ENCODE peak calls at places on chromosome 6, in four cellular contexts. F, M, D and S are unnamed samples.
A peak's percentile ranks its signal among the peaks of the same experiment; 100 is the strongest.

GRCh38 chr6:82363368-82364086 is at the start of gene TPBG:
- DNase-seq in D (peak; percentile 72), F (peak; percentile 27), M (peak; percentile 60), S (peak; percentile 59)

GRCh38 chr6:116512155-116512559 is 718 bp downstream of the CALHM5 start:
- DNase-seq in M (peak; percentile 39), F (no peak), D (peak; percentile 38), S (no peak)

GRCh38 chr6:26218824-26219223 is 131.6 kb downstream of the HFE start:
- DNase-seq in D (peak; percentile 67), F (no peak), M (no peak), S (no peak)

GRCh38 chr6:4349323-4349722 is 213.9 kb upstream of the ECI2 start:
- DNase-seq in D (no peak), F (no peak), M (no peak), S (no peak)

GRCh38 chr6:38155576-38156204 is 336.2 kb downstream of the ZFAND3 start:
- DNase-seq in M (peak; percentile 40), F (no peak), D (no peak), S (peak; percentile 18)

GRCh38 chr6:169326067-169326799 is 72.6 kb upstream of the THBS2 start:
- DNase-seq in F (peak; percentile 54), M (peak; percentile 62), D (no peak), S (no peak)

GRCh38 chr6:27601668-27602254 is 128.9 kb upstream of the ZNF184 start:
- DNase-seq in F (no peak), M (no peak), D (peak; percentile 61), S (no peak)

GRCh38 chr6:11667876-11668275 is 110.7 kb downstream of the ADTRP start:
- DNase-seq in F (no peak), M (no peak), D (no peak), S (no peak)

GRCh38 chr6:138044458-138044857 is 62.8 kb downstream of the PERP start:
- DNase-seq in M (no peak), F (no peak), D (no peak), S (no peak)

GRCh38 chr6:75818061-75818855 is 69.2 kb downstream of the MYO6 start:
- DNase-seq in D (no peak), M (no peak), F (no peak), S (no peak)

GRCh38 chr6:139257821-139258398 is 33.9 kb downstream of the TXLNB start:
- DNase-seq in D (peak; percentile 43), F (no peak), M (no peak), S (no peak)

GRCh38 chr6:162085561-162085960 is 642.0 kb downstream of the PRKN start:
- DNase-seq in D (no peak), F (no peak), M (no peak), S (no peak)

GRCh38 chr6:137767931-137768690 is 98.9 kb upstream of the TNFAIP3 start:
- DNase-seq in F (no peak), M (peak; percentile 63), D (peak; percentile 78), S (peak; percentile 46)

GRCh38 chr6:165662671-165663282 is at the start of gene PDE10A:
- DNase-seq in D (no peak), M (peak; percentile 80), F (no peak), S (peak; percentile 48)

GRCh38 chr6:28252507-28252975 is 472 bp upstream of the ZKSCAN4 start:
- DNase-seq in D (no peak), M (no peak), F (no peak), S (peak; percentile 27)

GRCh38 chr6:12420626-12421025 is 130.5 kb downstream of the EDN1 start:
- DNase-seq in F (no peak), M (no peak), D (no peak), S (no peak)

GRCh38 chr6:134619077-134619476 is 301.2 kb upstream of the SGK1 start:
- DNase-seq in F (no peak), D (peak; percentile 33), M (no peak), S (no peak)

GRCh38 chr6:73798592-73798991 is 102.6 kb downstream of the CD109 start:
- DNase-seq in F (peak; percentile 66), D (peak; percentile 46), M (peak; percentile 92), S (peak; percentile 57)

GRCh38 chr6:71157350-71157749 is 131.3 kb upstream of the OGFRL1 start:
- DNase-seq in F (no peak), D (no peak), M (no peak), S (no peak)

GRCh38 chr6:56840467-56841371 is 114.2 kb upstream of the BEND6 start:
- DNase-seq in M (peak; percentile 68), F (peak; percentile 49), D (no peak), S (no peak)

GRCh38 chr6:82371799-82372508 is 8.3 kb downstream of the TPBG start:
- DNase-seq in M (peak; percentile 6), D (no peak), F (no peak), S (no peak)

GRCh38 chr6:168598251-168599117 is 157.5 kb downstream of the SMOC2 start:
- DNase-seq in F (no peak), D (no peak), M (no peak), S (no peak)

GRCh38 chr6:152948150-152948768 is 34.6 kb downstream of the FBXO5 start:
- DNase-seq in D (peak; percentile 45), F (peak; percentile 54), M (peak; percentile 69), S (peak; percentile 49)

GRCh38 chr6:39335780-39336541 is 13.5 kb upstream of the KCNK16 start:
- DNase-seq in D (peak; percentile 37), F (no peak), M (no peak), S (no peak)

GRCh38 chr6:83307849-83308248 is 114.7 kb downstream of the RWDD2A start:
- DNase-seq in D (no peak), M (no peak), F (no peak), S (no peak)

GRCh38 chr6:113823916-113824315 is 33.2 kb upstream of the MARCKS start:
- DNase-seq in F (no peak), D (no peak), M (no peak), S (no peak)

GRCh38 chr6:75612921-75613534 is 11.3 kb downstream of the SENP6 start:
- DNase-seq in D (no peak), M (no peak), F (peak; percentile 10), S (no peak)

GRCh38 chr6:105051941-105052471 is 95.1 kb downstream of the LIN28B start:
- DNase-seq in F (no peak), D (no peak), M (peak; percentile 50), S (no peak)

GRCh38 chr6:47073125-47074110 is 31.3 kb upstream of the ADGRF1 start:
- DNase-seq in M (no peak), D (no peak), F (peak; percentile 99), S (no peak)
- TF ChIP-seq CTCF in M (peak; percentile 36), D (peak; percentile 9), F (peak; percentile 77), S (no peak)

GRCh38 chr6:78436335-78436734 is 431.0 kb upstream of the IRAK1BP1 start:
- DNase-seq in M (peak; percentile 63), D (peak; percentile 19), F (peak; percentile 1), S (no peak)
- TF ChIP-seq CTCF in M (peak; percentile 55), D (no peak), F (no peak), S (no peak)

GRCh38 chr6:107113460-107114212 is 1.7 kb downstream of the BEND3 start:
- DNase-seq in D (no peak), F (no peak), M (no peak), S (no peak)

GRCh38 chr6:107114872-107115694 is at the start of gene BEND3:
- DNase-seq in D (peak; percentile 59), M (no peak), F (no peak), S (peak; percentile 71)

GRCh38 chr6:107115695-107116327 is 496 bp upstream of the BEND3 start:
- DNase-seq in M (no peak), F (peak; percentile 68), D (peak; percentile 64), S (peak; percentile 62)

GRCh38 chr6:107116328-107116892 is 1.1 kb upstream of the BEND3 start:
- DNase-seq in M (no peak), D (peak; percentile 49), F (no peak), S (no peak)

GRCh38 chr6:107114213-107114871 is 973 bp downstream of the BEND3 start:
- DNase-seq in F (peak; percentile 61), D (peak; percentile 90), M (peak; percentile 88), S (peak; percentile 92)
- TF ChIP-seq CTCF in F (peak; percentile 76), D (peak; percentile 82), M (peak; percentile 21), S (peak; percentile 88)

DNA sequence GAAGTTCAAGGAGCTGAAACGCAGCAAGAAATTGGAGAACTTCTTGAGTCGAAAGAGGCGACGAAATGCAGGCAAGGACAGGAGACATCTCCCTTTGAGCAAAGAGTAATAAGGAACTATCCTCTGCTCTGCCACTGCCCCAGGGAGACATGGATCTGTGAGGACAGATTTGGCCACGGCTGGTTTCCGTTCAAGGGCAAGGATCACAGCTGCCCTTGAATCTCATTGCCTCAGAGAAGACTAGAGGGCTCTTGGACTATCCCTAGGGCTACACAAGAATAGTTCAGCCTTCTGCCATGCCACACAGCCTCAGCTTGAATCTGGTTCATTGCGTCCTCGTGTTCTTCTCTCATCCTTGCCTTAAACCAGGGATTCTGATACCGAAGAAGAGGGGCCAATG is 7.7 kb downstream of the RRP36 start:
- DNase-seq in D (no peak), M (no peak), F (no peak), S (no peak)
- TF ChIP-seq CTCF in D (no peak), M (no peak), F (no peak), S (no peak)